ENCODE peak calls at places on chromosome 2, in ten cellular contexts. N, E, W, L, S, A, T, J, K and F are unnamed samples. For H3K4me1, the result is how much of the 10 kb centered on the place peaks cover.

GRCh38 chr2:27549303-27549702 is 33.5 kb upstream of the ZNF512 start:
- DNase-seq in J (no peak), K (no peak), N (no peak), L (no peak), T (no peak), W (no peak), E (no peak), S (no peak), A (no peak), F (no peak)

GRCh38 chr2:120397362-120397811 is 51.5 kb downstream of the INHBB start:
- DNase-seq in N (no peak), J (no peak), S (no peak), T (no peak), A (no peak), E (no peak), W (peak), K (peak), L (peak), F (no peak)

GRCh38 chr2:98761267-98761781 is 30.4 kb upstream of the MGAT4A start:
- DNase-seq in J (no peak), A (no peak), N (peak), L (no peak), W (no peak), K (no peak), E (peak), S (peak), T (no peak), F (no peak)

GRCh38 chr2:186256540-186256939 is 229.5 kb upstream of the ZC3H15 start:
- DNase-seq in L (peak), N (peak), J (no peak), K (no peak), A (peak), W (no peak), S (no peak), T (no peak), E (no peak), F (no peak)

GRCh38 chr2:164257794-164258193 is 363.5 kb downstream of the GRB14 start:
- DNase-seq in A (no peak), S (no peak), E (no peak), N (no peak), K (no peak), J (no peak), T (no peak), W (no peak), L (no peak), F (no peak)

GRCh38 chr2:180625006-180625844 is 355.2 kb upstream of the UBE2E3 start:
- DNase-seq in W (no peak), L (no peak), K (no peak), N (peak), A (peak), E (no peak), J (no peak), T (no peak), S (no peak), F (no peak)

GRCh38 chr2:171814883-171815282 is 79.2 kb downstream of the SLC25A12 start:
- DNase-seq in S (no peak), K (no peak), W (no peak), E (no peak), A (no peak), J (no peak), N (no peak), L (no peak), T (no peak), F (no peak)

GRCh38 chr2:23397483-23397882 is 12.5 kb downstream of the KLHL29 start:
- DNase-seq in E (no peak), K (no peak), T (no peak), N (no peak), S (no peak), J (no peak), W (no peak), L (no peak), A (no peak), F (no peak)

GRCh38 chr2:202932425-202933138 is 20.5 kb downstream of the CARF start:
- DNase-seq in A (peak), E (no peak), L (peak), S (no peak), T (no peak), W (no peak), J (no peak), N (peak), K (no peak), F (no peak)

GRCh38 chr2:26164231-26164630 is 8.7 kb upstream of the GAREM2 start:
- DNase-seq in S (no peak), K (peak), E (no peak), N (no peak), A (no peak), T (no peak), J (no peak), L (no peak), W (peak), F (no peak)

GRCh38 chr2:144201126-144201525 is 318.8 kb downstream of the ZEB2 start:
- DNase-seq in S (no peak), J (no peak), L (no peak), T (no peak), E (no peak), W (no peak), N (no peak), K (no peak), A (no peak), F (no peak)

GRCh38 chr2:150080115-150080514 is 407.4 kb downstream of the RND3 start:
- DNase-seq in A (peak), L (no peak), E (no peak), K (no peak), W (no peak), T (no peak), N (peak), J (no peak), S (no peak), F (no peak)

GRCh38 chr2:50491541-50492114 is 540.3 kb downstream of the NRXN1 start:
- DNase-seq in E (no peak), J (no peak), L (peak), A (peak), K (no peak), W (no peak), S (peak), N (peak), T (peak), F (no peak)

GRCh38 chr2:142642654-142643053 is 234.8 kb upstream of the KYNU start:
- DNase-seq in E (no peak), T (no peak), K (no peak), S (no peak), A (no peak), N (no peak), W (no peak), L (no peak), J (no peak), F (no peak)

GRCh38 chr2:74893332-74893731 is 59.4 kb downstream of the HK2 start:
- DNase-seq in L (no peak), J (no peak), S (no peak), K (no peak), N (peak), A (peak), W (no peak), T (no peak), E (no peak), F (no peak)

GRCh38 chr2:128305555-128306080 is 13.1 kb downstream of the HS6ST1 start:
- DNase-seq in N (peak), K (no peak), W (no peak), S (no peak), E (no peak), L (no peak), T (no peak), J (no peak), A (peak), F (peak)
- H3K4me1 ChIP-seq in N (half or more), K (half or more), W (half or more), S (under half), E (under half), L (under half), T (half or more), J (under half), A (half or more), F (under half)

DNA sequence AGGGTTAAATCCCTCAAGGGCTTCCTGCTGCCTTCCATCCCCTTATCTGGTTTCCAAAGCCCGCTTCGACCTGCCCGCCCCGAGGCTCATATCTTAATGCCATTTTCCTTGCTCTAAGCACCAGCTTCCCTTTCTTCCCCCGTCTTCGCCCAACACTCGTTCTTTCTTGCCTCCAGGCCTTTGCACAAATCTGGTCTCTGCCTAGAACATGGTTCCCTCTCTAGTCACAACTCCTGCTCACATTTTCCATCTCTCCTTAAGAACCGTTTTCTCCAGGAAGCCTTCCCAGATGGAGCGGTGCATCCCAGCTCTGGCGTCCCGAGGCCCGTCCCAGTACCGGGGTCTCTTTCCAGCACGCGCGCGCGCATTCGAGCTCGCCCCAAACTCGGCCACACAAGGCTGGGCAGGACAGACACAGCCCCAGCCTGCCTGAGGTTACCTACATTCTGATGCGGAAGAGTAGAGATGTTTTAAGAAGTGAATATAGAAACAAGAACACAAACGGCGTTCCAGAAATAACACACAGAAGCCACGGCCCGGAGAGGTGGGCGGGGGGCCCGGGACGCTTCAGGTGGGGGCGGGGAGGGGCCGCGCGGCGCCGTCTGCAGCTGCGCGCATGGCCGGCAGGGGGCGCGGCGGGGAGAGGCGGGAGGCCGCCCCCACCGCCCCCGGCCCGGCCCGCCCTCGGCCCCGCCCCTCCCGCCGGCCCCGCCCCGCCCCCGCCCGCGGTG is at the start of gene DGKD:
- DNase-seq in J (no peak), W (no peak), A (no peak), N (peak), L (peak), E (peak), K (peak), S (peak), T (peak), F (peak)
- H3K4me1 ChIP-seq in J (under half), W (under half), A (under half), N (under half), L (under half), E (under half), K (under half), S (under half), T (under half), F (under half)

DNA sequence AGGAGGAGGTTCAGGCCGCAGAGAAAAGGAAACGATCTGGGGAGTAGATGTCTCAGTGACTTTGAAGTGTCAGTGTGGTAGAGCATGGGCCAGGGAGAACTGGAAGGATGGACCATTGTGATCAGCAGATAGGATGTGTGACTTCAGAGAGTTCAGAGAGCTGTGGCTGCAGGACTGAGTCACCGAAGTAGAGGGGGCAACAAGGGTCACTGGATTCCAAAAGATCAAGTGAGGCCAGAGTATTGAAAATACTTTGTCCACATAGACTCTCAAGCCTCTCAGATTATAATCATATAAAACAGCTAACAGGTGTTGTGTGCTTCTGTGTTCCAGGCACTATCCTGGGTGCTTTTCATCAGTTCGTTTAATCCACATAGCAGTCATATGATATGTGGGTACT is 99.4 kb downstream of the CRIM1 start:
- DNase-seq in E (no peak), K (no peak), S (no peak), J (no peak), N (no peak), L (no peak), W (no peak), T (no peak), A (no peak), F (no peak)
- H3K4me1 ChIP-seq in E (under half), K (under half), S (under half), J (under half), N (under half), L (under half), W (under half), T (under half), A (under half), F (under half)

GRCh38 chr2:111647359-111647758 is 236.6 kb downstream of the ANAPC1 start:
- DNase-seq in E (no peak), L (no peak), N (no peak), A (no peak), S (no peak), T (no peak), W (no peak), K (no peak), J (no peak), F (no peak)
- H3K4me1 ChIP-seq in E (under half), L (under half), N (under half), A (under half), S (under half), T (under half), W (under half), K (under half), J (under half), F (under half)